ENCODE peak calls at places on chromosomes 4 and X, in five cellular contexts. One of them, this sample, is unnamed. For H3K27me3, the result is how much of the 10 kb centered on the place peaks cover.

GRCh38 chr4:151555151-151555945 is 146.4 kb downstream of the FHIP1A start:
- DNase-seq in AG04450: no peak
- DNase-seq in PC-3: no peak
- DNase-seq in BE2C: no peak
- DNase-seq in cardiac muscle cell: no peak
- DNase-seq in this sample: no peak

GRCh38 chr4:123599061-123599919 is 202.7 kb downstream of the SPRY1 start:
- DNase-seq in AG04450: no peak
- DNase-seq in PC-3: peak
- DNase-seq in BE2C: no peak
- DNase-seq in cardiac muscle cell: no peak
- DNase-seq in this sample: no peak

GRCh38 chr4:107740381-107740780 is 20.3 kb upstream of the PAPSS1 start:
- DNase-seq in AG04450: no peak
- DNase-seq in PC-3: peak
- DNase-seq in BE2C: no peak
- DNase-seq in cardiac muscle cell: no peak
- DNase-seq in this sample: no peak

GRCh38 chrX:33204889-33205288 is 6.5 kb downstream of the DMD start:
- DNase-seq in AG04450: no peak
- DNase-seq in PC-3: no peak
- DNase-seq in BE2C: no peak
- DNase-seq in cardiac muscle cell: no peak
- DNase-seq in this sample: no peak

GRCh38 chr4:112057479-112057878 is 87.8 kb upstream of the FAM241A start:
- DNase-seq in AG04450: no peak
- DNase-seq in PC-3: no peak
- DNase-seq in BE2C: no peak
- DNase-seq in cardiac muscle cell: no peak
- DNase-seq in this sample: no peak

GRCh38 chrX:151711154-151711553 is 4.7 kb upstream of the FATE1 start:
- DNase-seq in AG04450: no peak
- DNase-seq in PC-3: no peak
- DNase-seq in BE2C: no peak
- DNase-seq in cardiac muscle cell: no peak
- DNase-seq in this sample: no peak

GRCh38 chr4:10730019-10730418 is 45.5 kb upstream of the CLNK start:
- DNase-seq in AG04450: no peak
- DNase-seq in PC-3: no peak
- DNase-seq in BE2C: no peak
- DNase-seq in cardiac muscle cell: no peak
- DNase-seq in this sample: no peak

GRCh38 chrX:55794420-55794819 is 76.9 kb downstream of the RRAGB start:
- DNase-seq in AG04450: no peak
- DNase-seq in PC-3: no peak
- DNase-seq in BE2C: no peak
- DNase-seq in cardiac muscle cell: no peak
- DNase-seq in this sample: no peak

GRCh38 chrX:137574102-137574783 is 8.3 kb downstream of the ZIC3 start:
- DNase-seq in AG04450: no peak
- DNase-seq in PC-3: no peak
- DNase-seq in BE2C: no peak
- DNase-seq in cardiac muscle cell: no peak
- DNase-seq in this sample: no peak
- H3K27me3 ChIP-seq in AG04450: under half
- H3K27me3 ChIP-seq in PC-3: under half
- H3K27me3 ChIP-seq in BE2C: under half
- H3K27me3 ChIP-seq in cardiac muscle cell: half or more
- H3K27me3 ChIP-seq in this sample: half or more

GRCh38 chrX:133085785-133086184 is 11.1 kb downstream of the USP26 start:
- DNase-seq in AG04450: no peak
- DNase-seq in PC-3: peak
- DNase-seq in BE2C: no peak
- DNase-seq in cardiac muscle cell: no peak
- DNase-seq in this sample: no peak

GRCh38 chrX:133083899-133084298 is 13.0 kb downstream of the USP26 start:
- DNase-seq in AG04450: no peak
- DNase-seq in PC-3: no peak
- DNase-seq in BE2C: no peak
- DNase-seq in cardiac muscle cell: peak
- DNase-seq in this sample: no peak

DNA sequence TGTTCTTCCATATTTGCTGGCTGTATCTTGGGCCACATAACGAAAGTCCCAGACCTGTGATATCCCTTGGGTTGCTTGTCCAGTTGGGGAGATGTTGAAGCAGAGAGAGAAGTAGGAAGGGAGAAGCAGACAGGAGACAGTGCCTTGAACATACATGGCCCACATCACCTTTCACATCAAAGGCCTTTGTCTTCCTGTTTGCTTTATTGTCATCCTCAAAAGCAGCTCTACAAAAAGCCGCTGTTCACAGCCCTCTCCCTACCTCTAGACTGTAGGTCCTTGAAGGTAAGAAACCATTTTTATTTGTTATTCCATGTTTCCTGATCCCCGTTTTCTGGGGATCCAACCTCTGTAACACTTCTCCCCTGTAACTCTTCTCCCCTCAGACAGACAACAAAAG is 14.9 kb downstream of the USP26 start:
- DNase-seq in AG04450: no peak
- DNase-seq in PC-3: no peak
- DNase-seq in BE2C: no peak
- DNase-seq in cardiac muscle cell: no peak
- DNase-seq in this sample: no peak
- H3K27me3 ChIP-seq in AG04450: under half
- H3K27me3 ChIP-seq in PC-3: under half
- H3K27me3 ChIP-seq in BE2C: under half
- H3K27me3 ChIP-seq in cardiac muscle cell: under half
- H3K27me3 ChIP-seq in this sample: under half

DNA sequence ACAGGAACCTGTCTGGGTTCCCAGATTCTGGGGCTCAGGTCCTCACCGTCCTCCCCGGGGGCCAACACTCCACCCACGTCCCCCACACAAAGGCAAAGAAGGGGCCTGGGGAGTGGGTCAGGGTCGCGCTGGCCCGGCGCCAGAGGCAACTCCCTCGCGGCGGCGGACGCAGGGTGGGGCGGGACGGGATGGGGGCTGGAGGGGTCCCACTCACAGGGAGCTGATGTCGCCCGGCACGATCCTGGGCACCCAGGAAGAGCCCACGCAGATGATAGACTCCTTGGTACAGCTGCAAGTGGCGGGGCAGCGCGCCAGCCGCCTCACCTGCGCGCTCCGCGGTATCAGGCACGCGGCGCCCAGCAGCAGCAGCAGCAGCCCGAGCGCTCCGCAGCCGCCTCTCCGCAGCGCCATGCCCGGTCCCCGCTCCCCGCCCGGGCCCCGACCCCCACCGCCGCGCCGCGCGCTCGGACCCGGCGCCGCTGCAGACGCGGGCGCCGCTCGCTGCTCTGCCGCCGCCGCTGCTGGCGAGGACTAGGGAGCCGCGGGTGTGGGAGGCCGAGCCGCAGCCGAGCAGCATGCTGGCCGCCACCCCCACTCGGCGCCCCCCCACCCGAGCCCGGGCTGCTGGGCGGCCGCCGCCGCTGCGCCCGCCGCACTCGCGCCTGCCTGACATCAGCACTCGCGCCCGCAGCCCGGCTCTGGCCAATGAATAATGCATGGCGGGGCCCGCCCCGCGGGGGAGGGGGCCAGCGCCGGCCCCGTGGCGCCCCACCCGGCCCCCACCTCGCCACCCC is at the start of gene LGI2:
- DNase-seq in AG04450: no peak
- DNase-seq in PC-3: peak
- DNase-seq in BE2C: peak
- DNase-seq in cardiac muscle cell: peak
- DNase-seq in this sample: no peak
- H3K27me3 ChIP-seq in AG04450: under half
- H3K27me3 ChIP-seq in PC-3: under half
- H3K27me3 ChIP-seq in BE2C: under half
- H3K27me3 ChIP-seq in cardiac muscle cell: under half
- H3K27me3 ChIP-seq in this sample: under half

DNA sequence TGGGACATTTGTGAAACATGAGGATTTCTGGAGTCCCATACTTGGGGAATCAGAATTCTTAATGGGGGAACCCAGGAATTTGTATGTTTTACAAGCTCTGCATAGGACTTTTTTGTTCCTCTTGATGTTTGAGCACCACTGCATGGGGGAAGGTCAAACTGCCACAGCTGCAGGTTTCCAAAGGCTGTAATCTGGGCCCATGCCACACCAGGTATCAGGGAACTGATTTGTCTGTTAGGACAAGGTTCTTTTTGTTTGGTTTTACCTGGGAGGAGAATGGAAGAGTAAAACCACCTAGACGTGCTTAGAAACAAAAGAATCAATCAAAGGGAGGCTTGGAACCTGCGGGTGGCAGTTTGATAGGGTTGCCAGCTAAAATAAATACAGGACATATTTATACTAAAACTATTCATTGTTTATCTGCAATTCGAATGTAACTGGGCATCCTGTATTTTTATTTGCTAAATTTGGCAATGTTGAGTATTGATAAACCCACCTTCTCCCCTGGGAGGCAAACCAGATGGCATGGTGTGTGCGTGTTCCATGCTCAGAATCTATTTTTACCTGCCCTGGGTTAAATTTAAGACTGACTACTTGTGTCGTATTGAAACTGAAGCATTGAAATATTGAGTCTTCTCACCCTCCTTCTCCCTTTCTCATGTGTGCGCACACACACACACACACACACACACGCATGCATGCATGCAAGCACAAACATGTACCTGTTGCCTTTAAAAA is 63.7 kb downstream of the TMEM164 start:
- DNase-seq in AG04450: no peak
- DNase-seq in PC-3: no peak
- DNase-seq in BE2C: no peak
- DNase-seq in cardiac muscle cell: no peak
- DNase-seq in this sample: no peak
- H3K27me3 ChIP-seq in AG04450: under half
- H3K27me3 ChIP-seq in PC-3: under half
- H3K27me3 ChIP-seq in BE2C: under half
- H3K27me3 ChIP-seq in cardiac muscle cell: under half
- H3K27me3 ChIP-seq in this sample: under half

DNA sequence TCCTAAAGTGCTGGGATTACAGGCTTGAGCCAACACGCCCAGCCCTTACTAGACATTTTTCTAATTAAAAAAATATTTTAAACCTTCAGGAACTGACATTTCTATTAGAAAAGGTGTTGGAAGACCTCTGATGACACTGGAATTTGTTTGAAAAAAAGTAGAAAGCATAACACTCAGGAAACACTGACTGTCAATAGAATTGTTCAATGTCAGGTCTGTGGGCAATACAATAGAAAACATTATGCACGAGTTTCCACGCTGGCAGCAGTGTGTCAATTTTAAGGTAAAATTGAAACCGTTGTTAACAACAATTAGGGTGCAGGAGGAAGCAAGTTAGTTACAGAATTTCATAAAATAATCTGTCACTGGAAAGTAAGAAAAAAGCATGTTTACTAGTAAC is 140.7 kb upstream of the KLHL4 start:
- DNase-seq in AG04450: no peak
- DNase-seq in PC-3: no peak
- DNase-seq in BE2C: no peak
- DNase-seq in cardiac muscle cell: no peak
- DNase-seq in this sample: no peak
- H3K27me3 ChIP-seq in AG04450: under half
- H3K27me3 ChIP-seq in PC-3: under half
- H3K27me3 ChIP-seq in BE2C: under half
- H3K27me3 ChIP-seq in cardiac muscle cell: under half
- H3K27me3 ChIP-seq in this sample: under half

DNA sequence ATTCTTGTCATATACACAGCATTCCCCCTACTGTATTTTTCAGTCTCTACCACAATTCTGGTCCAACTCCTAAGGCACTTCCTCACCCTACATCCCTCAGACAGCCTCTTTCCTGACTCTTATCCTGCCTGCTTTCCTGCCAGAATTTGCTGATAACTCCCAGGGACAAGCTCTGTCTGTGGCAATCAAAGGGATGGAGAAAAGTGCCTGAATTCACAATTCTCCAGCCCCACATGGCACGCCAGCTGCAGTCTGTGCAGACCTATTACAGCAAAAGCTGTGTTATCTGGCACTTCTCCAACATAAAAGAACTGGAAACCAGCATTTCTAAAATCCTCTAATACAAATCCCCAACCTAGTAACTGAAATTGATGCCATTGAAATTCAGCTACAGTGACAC is 404.8 kb downstream of the KLHL13 start:
- DNase-seq in AG04450: no peak
- DNase-seq in PC-3: no peak
- DNase-seq in BE2C: peak
- DNase-seq in cardiac muscle cell: no peak
- DNase-seq in this sample: no peak
- H3K27me3 ChIP-seq in AG04450: under half
- H3K27me3 ChIP-seq in PC-3: under half
- H3K27me3 ChIP-seq in BE2C: under half
- H3K27me3 ChIP-seq in cardiac muscle cell: under half
- H3K27me3 ChIP-seq in this sample: under half

GRCh38 chrX:1210844-1211243 is 1.6 kb downstream of the CRLF2 start:
- DNase-seq in AG04450: no peak
- DNase-seq in PC-3: no peak
- DNase-seq in BE2C: no peak
- DNase-seq in cardiac muscle cell: no peak
- DNase-seq in this sample: no peak

GRCh38 chrX:1207496-1208025 is 4.9 kb downstream of the CRLF2 start:
- DNase-seq in AG04450: no peak
- DNase-seq in PC-3: no peak
- DNase-seq in BE2C: no peak
- DNase-seq in cardiac muscle cell: no peak
- DNase-seq in this sample: no peak

GRCh38 chrX:1213971-1214370 is 1.5 kb upstream of the CRLF2 start:
- DNase-seq in AG04450: no peak
- DNase-seq in PC-3: no peak
- DNase-seq in BE2C: no peak
- DNase-seq in cardiac muscle cell: no peak
- DNase-seq in this sample: no peak

GRCh38 chrX:1215123-1215823 is 2.8 kb upstream of the CRLF2 start:
- DNase-seq in AG04450: no peak
- DNase-seq in PC-3: no peak
- DNase-seq in BE2C: no peak
- DNase-seq in cardiac muscle cell: no peak
- DNase-seq in this sample: no peak

GRCh38 chrX:1212532-1212931 is at the start of gene CRLF2:
- DNase-seq in AG04450: no peak
- DNase-seq in PC-3: peak
- DNase-seq in BE2C: no peak
- DNase-seq in cardiac muscle cell: no peak
- DNase-seq in this sample: no peak
- H3K27me3 ChIP-seq in AG04450: under half
- H3K27me3 ChIP-seq in PC-3: under half
- H3K27me3 ChIP-seq in BE2C: under half
- H3K27me3 ChIP-seq in cardiac muscle cell: under half
- H3K27me3 ChIP-seq in this sample: under half

GRCh38 chrX:93660575-93660974 is 12.8 kb downstream of the NAP1L3 start:
- DNase-seq in AG04450: no peak
- DNase-seq in PC-3: no peak
- DNase-seq in BE2C: no peak
- DNase-seq in cardiac muscle cell: no peak
- DNase-seq in this sample: no peak
- H3K27me3 ChIP-seq in AG04450: under half
- H3K27me3 ChIP-seq in PC-3: under half
- H3K27me3 ChIP-seq in BE2C: under half
- H3K27me3 ChIP-seq in cardiac muscle cell: under half
- H3K27me3 ChIP-seq in this sample: under half

GRCh38 chr4:84494518-84494917 is 4.6 kb downstream of the NKX6-1 start:
- DNase-seq in AG04450: no peak
- DNase-seq in PC-3: no peak
- DNase-seq in BE2C: no peak
- DNase-seq in cardiac muscle cell: no peak
- DNase-seq in this sample: no peak
- H3K27me3 ChIP-seq in AG04450: half or more
- H3K27me3 ChIP-seq in PC-3: under half
- H3K27me3 ChIP-seq in BE2C: under half
- H3K27me3 ChIP-seq in cardiac muscle cell: half or more
- H3K27me3 ChIP-seq in this sample: half or more

This sample was measured in dorsolateral prefrontal cortex.